ENCODE peak calls at places on chromosomes 12 and 14, in four cellular contexts. E is transverse colon, P is bronchial epithelial cell, G is uterus. U is an unnamed sample. For H3K27me3, the result is how much of the 10 kb centered on the place peaks cover.

GRCh38 chr12:94277426-94278000 is 129.1 kb downstream of the PLXNC1 start:
- DNase-seq in P (no peak), E (no peak), G (no peak), U (no peak)

GRCh38 chr14:97361181-97361580 is 564.0 kb downstream of the VRK1 start:
- DNase-seq in G (no peak), E (no peak), P (no peak), U (no peak)

GRCh38 chr12:11657511-11657910 is 8.0 kb downstream of the ETV6 start:
- DNase-seq in G (no peak), P (no peak), E (no peak), U (no peak)

GRCh38 chr12:1633459-1633858 is 4.4 kb downstream of the WNT5B start:
- DNase-seq in G (no peak), E (no peak), P (no peak), U (no peak)

GRCh38 chr14:91331761-91332447 is 85.7 kb downstream of the CCDC88C start:
- DNase-seq in E (peak), P (no peak), G (no peak), U (no peak)

GRCh38 chr12:94304566-94305061 is 155.1 kb downstream of the CEP83 start:
- DNase-seq in G (no peak), E (no peak), P (no peak), U (peak)

GRCh38 chr14:94753067-94753466 is 16.8 kb downstream of the GSC start:
- DNase-seq in G (no peak), P (no peak), E (no peak), U (no peak)

GRCh38 chr12:93813972-93814821 is 137.0 kb downstream of the CRADD start:
- DNase-seq in P (no peak), G (peak), E (peak), U (no peak)

GRCh38 chr14:87522575-87522974 is 470.4 kb downstream of the GALC start:
- DNase-seq in G (no peak), E (no peak), P (peak), U (no peak)

GRCh38 chr12:77231548-77231947 is 166.2 kb upstream of the E2F7 start:
- DNase-seq in E (peak), G (peak), P (peak), U (no peak)

GRCh38 chr12:92467886-92468285 is 234.9 kb upstream of the PLEKHG7 start:
- DNase-seq in P (peak), E (no peak), G (no peak), U (no peak)

GRCh38 chr12:84756961-84757360 is 155.6 kb downstream of the SLC6A15 start:
- DNase-seq in P (no peak), E (no peak), G (no peak), U (no peak)

GRCh38 chr12:91219511-91219910 is 36.9 kb upstream of the DCN start:
- DNase-seq in P (peak), E (no peak), G (no peak), U (no peak)

GRCh38 chr14:23372509-23372908 is at the start of gene IL25:
- DNase-seq in E (no peak), P (no peak), G (no peak), U (no peak)
- H3K27me3 ChIP-seq in E (under half), P (under half), G (under half), U (under half)

GRCh38 chr12:54075974-54076373 is 22.3 kb downstream of the HOXC4 start:
- DNase-seq in P (no peak), E (no peak), G (no peak), U (no peak)
- H3K27me3 ChIP-seq in P (under half), E (half or more), G (under half), U (under half)

DNA sequence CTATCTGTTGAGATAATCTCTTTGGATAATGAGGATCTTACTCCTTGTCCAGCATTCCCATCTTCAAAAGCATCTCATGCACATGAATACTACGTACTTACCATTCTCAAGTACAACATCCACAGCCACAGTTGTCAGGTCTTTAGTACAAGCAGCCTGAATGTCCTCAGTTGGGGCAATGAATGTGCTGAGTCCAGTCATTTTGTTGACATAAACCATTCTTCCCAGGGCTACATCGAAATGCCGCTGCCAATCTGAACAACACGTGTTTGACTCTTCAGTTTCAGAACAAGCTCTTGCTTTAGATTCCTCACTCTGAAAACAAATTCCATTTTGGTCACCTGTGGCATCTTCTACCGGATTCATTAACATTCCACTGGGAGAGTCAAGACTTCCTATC is 5.0 kb downstream of the MLH3 start:
- DNase-seq in P (no peak), G (no peak), E (no peak), U (no peak)
- H3K27me3 ChIP-seq in P (under half), G (under half), E (under half), U (under half)

GRCh38 chr12:127399451-127399850 is 867.5 kb upstream of the TMEM132C start:
- DNase-seq in G (no peak), E (no peak), P (no peak), U (no peak)

GRCh38 chr12:127393460-127393859 is 873.5 kb upstream of the TMEM132C start:
- DNase-seq in E (no peak), P (no peak), G (no peak), U (no peak)

GRCh38 chr12:127393896-127394295 is 873.1 kb upstream of the TMEM132C start:
- DNase-seq in E (no peak), G (no peak), P (peak), U (peak)

GRCh38 chr12:127398026-127398715 is 868.8 kb upstream of the TMEM132C start:
- DNase-seq in E (no peak), P (no peak), G (no peak), U (peak)

DNA sequence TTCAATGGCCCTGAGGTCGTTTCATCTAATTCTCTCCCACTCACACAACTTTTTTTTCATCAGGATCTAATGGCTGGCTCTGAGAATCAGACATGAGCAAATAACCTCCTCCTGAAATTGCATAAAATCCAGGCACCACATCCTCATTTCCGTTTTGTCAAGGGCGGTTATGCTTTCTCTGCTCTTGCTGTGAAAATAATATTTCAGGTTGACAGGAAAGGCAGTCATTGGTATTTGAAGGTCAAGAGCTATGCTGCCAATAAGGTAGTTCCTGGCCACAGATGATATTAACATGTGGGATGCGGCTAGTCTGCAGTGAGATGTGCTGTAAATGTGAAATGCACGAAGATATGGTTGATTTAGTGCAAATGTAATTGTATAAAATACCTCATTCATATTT is 870.2 kb upstream of the TMEM132C start:
- DNase-seq in E (no peak), G (no peak), P (no peak), U (no peak)
- H3K27me3 ChIP-seq in E (under half), G (under half), P (under half), U (under half)

GRCh38 chr14:76312821-76313220 is 63.1 kb upstream of the ESRRB start:
- DNase-seq in G (no peak), E (no peak), P (no peak), U (no peak)
- H3K27me3 ChIP-seq in G (under half), E (under half), P (under half), U (under half)

DNA sequence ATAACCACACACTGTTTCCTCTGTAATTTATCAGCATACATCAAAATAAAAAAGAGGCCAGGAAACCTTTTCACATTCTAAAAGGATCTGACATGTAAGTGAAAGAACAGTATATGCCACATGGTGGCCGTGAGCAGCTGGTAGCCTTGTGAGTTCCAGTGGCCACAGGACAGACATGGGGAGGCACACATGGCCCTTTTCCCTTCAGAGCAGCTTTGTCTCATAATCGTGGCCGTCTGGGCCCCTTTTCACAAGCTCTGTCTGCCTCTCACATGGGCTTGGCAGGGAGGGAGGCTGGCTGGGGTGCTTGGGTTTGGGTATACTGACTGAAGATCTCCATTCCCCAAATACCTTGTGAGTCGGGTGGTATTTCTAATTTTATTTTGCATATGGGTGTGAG is 1.5 kb upstream of the ZDHHC22 start:
- DNase-seq in P (no peak), G (no peak), E (no peak), U (no peak)
- H3K27me3 ChIP-seq in P (under half), G (under half), E (half or more), U (half or more)

DNA sequence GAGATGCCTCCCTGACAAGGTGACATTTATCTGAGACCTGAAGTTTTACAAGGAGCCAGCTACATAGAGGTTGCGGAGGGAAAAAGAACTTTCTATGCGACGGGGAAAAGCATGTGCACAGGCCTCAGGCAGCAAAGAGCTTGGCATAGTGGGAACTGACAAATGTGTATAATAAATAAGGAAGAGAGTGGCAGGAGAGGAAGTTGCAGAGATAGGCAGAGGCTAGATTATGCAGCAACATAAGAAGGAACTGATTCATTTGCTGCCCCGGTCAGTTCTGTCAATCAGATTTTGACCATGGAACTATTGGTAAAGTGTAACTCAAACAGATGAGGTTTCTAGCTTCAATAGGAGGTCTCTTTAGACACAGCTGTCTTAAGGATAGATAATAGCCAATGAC is 33.7 kb upstream of the RIC8B start:
- DNase-seq in P (no peak), G (no peak), E (no peak), U (no peak)
- H3K27me3 ChIP-seq in P (under half), G (under half), E (under half), U (under half)

U was measured in SJSA1.